ENCODE peak calls at places on chromosome 1, in seven cellular contexts. One of them, this sample, is unnamed.

GRCh38 chr1:110608247-110608646 is 2.1 kb upstream of the KCNA2 start:
- DNase-seq in adrenal gland: no peak
- DNase-seq in IMR-90: no peak
- DNase-seq in stomach: no peak
- DNase-seq in transverse colon: no peak
- DNase-seq in heart right ventricle: no peak
- DNase-seq in cardiac muscle cell: no peak
- DNase-seq in this sample: no peak

GRCh38 chr1:202286622-202287097 is 55.1 kb downstream of the UBE2T start:
- DNase-seq in adrenal gland: peak
- DNase-seq in IMR-90: peak
- DNase-seq in stomach: no peak
- DNase-seq in transverse colon: no peak
- DNase-seq in heart right ventricle: peak
- DNase-seq in cardiac muscle cell: peak
- DNase-seq in this sample: no peak

GRCh38 chr1:234955107-234955731 is 173.4 kb downstream of the TOMM20 start:
- DNase-seq in adrenal gland: no peak
- DNase-seq in IMR-90: peak
- DNase-seq in stomach: peak
- DNase-seq in transverse colon: peak
- DNase-seq in heart right ventricle: peak
- DNase-seq in cardiac muscle cell: no peak
- DNase-seq in this sample: peak

GRCh38 chr1:91727763-91728162 is 158.2 kb downstream of the TGFBR3 start:
- DNase-seq in adrenal gland: no peak
- DNase-seq in IMR-90: no peak
- DNase-seq in stomach: no peak
- DNase-seq in transverse colon: no peak
- DNase-seq in heart right ventricle: no peak
- DNase-seq in cardiac muscle cell: no peak
- DNase-seq in this sample: no peak

GRCh38 chr1:218676991-218677390 is 331.9 kb downstream of the TGFB2 start:
- DNase-seq in adrenal gland: no peak
- DNase-seq in IMR-90: no peak
- DNase-seq in stomach: no peak
- DNase-seq in transverse colon: no peak
- DNase-seq in heart right ventricle: no peak
- DNase-seq in cardiac muscle cell: no peak
- DNase-seq in this sample: no peak

GRCh38 chr1:154726443-154726842 is 118.5 kb upstream of the ADAR start:
- DNase-seq in adrenal gland: no peak
- DNase-seq in IMR-90: no peak
- DNase-seq in stomach: no peak
- DNase-seq in transverse colon: no peak
- DNase-seq in heart right ventricle: no peak
- DNase-seq in cardiac muscle cell: no peak
- DNase-seq in this sample: no peak

GRCh38 chr1:226625326-226625725 is 76.8 kb downstream of the STUM start:
- DNase-seq in adrenal gland: no peak
- DNase-seq in IMR-90: no peak
- DNase-seq in stomach: no peak
- DNase-seq in transverse colon: no peak
- DNase-seq in heart right ventricle: no peak
- DNase-seq in cardiac muscle cell: no peak
- DNase-seq in this sample: no peak

GRCh38 chr1:235009561-235010306 is 118.9 kb downstream of the TOMM20 start:
- DNase-seq in adrenal gland: peak
- DNase-seq in IMR-90: no peak
- DNase-seq in stomach: no peak
- DNase-seq in transverse colon: no peak
- DNase-seq in heart right ventricle: no peak
- DNase-seq in cardiac muscle cell: no peak
- DNase-seq in this sample: no peak

GRCh38 chr1:162660598-162660997 is 28.3 kb downstream of the DDR2 start:
- DNase-seq in adrenal gland: no peak
- DNase-seq in IMR-90: no peak
- DNase-seq in stomach: no peak
- DNase-seq in transverse colon: no peak
- DNase-seq in heart right ventricle: no peak
- DNase-seq in cardiac muscle cell: no peak
- DNase-seq in this sample: no peak

GRCh38 chr1:4500441-4500840 is 154.0 kb upstream of the AJAP1 start:
- DNase-seq in adrenal gland: no peak
- DNase-seq in IMR-90: no peak
- DNase-seq in stomach: no peak
- DNase-seq in transverse colon: no peak
- DNase-seq in heart right ventricle: no peak
- DNase-seq in cardiac muscle cell: no peak
- DNase-seq in this sample: no peak

GRCh38 chr1:219422811-219423598 is 189.9 kb downstream of the ZC3H11B start:
- DNase-seq in adrenal gland: no peak
- DNase-seq in IMR-90: peak
- DNase-seq in stomach: no peak
- DNase-seq in transverse colon: no peak
- DNase-seq in heart right ventricle: no peak
- DNase-seq in cardiac muscle cell: no peak
- DNase-seq in this sample: no peak

GRCh38 chr1:181479137-181479745 is 4.1 kb upstream of the CACNA1E start:
- DNase-seq in adrenal gland: peak
- DNase-seq in IMR-90: peak
- DNase-seq in stomach: peak
- DNase-seq in transverse colon: peak
- DNase-seq in heart right ventricle: peak
- DNase-seq in cardiac muscle cell: peak
- DNase-seq in this sample: peak

GRCh38 chr1:2163205-2163604 is 31.4 kb downstream of the FAAP20 start:
- DNase-seq in adrenal gland: no peak
- DNase-seq in IMR-90: no peak
- DNase-seq in stomach: no peak
- DNase-seq in transverse colon: no peak
- DNase-seq in heart right ventricle: no peak
- DNase-seq in cardiac muscle cell: peak
- DNase-seq in this sample: no peak

GRCh38 chr1:4518621-4519020 is 135.8 kb upstream of the AJAP1 start:
- DNase-seq in adrenal gland: no peak
- DNase-seq in IMR-90: no peak
- DNase-seq in stomach: no peak
- DNase-seq in transverse colon: no peak
- DNase-seq in heart right ventricle: no peak
- DNase-seq in cardiac muscle cell: no peak
- DNase-seq in this sample: no peak

GRCh38 chr1:89351622-89352311 is 12.1 kb upstream of the GBP6 start:
- DNase-seq in adrenal gland: no peak
- DNase-seq in IMR-90: no peak
- DNase-seq in stomach: no peak
- DNase-seq in transverse colon: no peak
- DNase-seq in heart right ventricle: no peak
- DNase-seq in cardiac muscle cell: no peak
- DNase-seq in this sample: no peak

GRCh38 chr1:185929759-185930158 is 195.6 kb downstream of the HMCN1 start:
- DNase-seq in adrenal gland: no peak
- DNase-seq in IMR-90: peak
- DNase-seq in stomach: no peak
- DNase-seq in transverse colon: no peak
- DNase-seq in heart right ventricle: no peak
- DNase-seq in cardiac muscle cell: no peak
- DNase-seq in this sample: no peak

GRCh38 chr1:51421961-51422360 is 91.6 kb upstream of the TTC39A start:
- DNase-seq in adrenal gland: no peak
- DNase-seq in IMR-90: peak
- DNase-seq in stomach: no peak
- DNase-seq in transverse colon: no peak
- DNase-seq in heart right ventricle: no peak
- DNase-seq in cardiac muscle cell: peak
- DNase-seq in this sample: no peak
- H3K27ac ChIP-seq in adrenal gland: no peak
- H3K27ac ChIP-seq in IMR-90: peak
- H3K27ac ChIP-seq in stomach: no peak
- H3K27ac ChIP-seq in transverse colon: no peak
- H3K27ac ChIP-seq in heart right ventricle: peak
- H3K27ac ChIP-seq in cardiac muscle cell: peak
- H3K27ac ChIP-seq in this sample: no peak

GRCh38 chr1:178379807-178380206 is 117.0 kb downstream of the CLEC20A start:
- DNase-seq in adrenal gland: no peak
- DNase-seq in IMR-90: no peak
- DNase-seq in stomach: no peak
- DNase-seq in transverse colon: no peak
- DNase-seq in heart right ventricle: no peak
- DNase-seq in cardiac muscle cell: no peak
- DNase-seq in this sample: no peak
- TF ChIP-seq CTCF in adrenal gland: no peak
- TF ChIP-seq CTCF in IMR-90: no peak
- TF ChIP-seq CTCF in stomach: no peak
- TF ChIP-seq CTCF in transverse colon: no peak
- TF ChIP-seq CTCF in heart right ventricle: no peak
- TF ChIP-seq CTCF in cardiac muscle cell: peak
- TF ChIP-seq CTCF in this sample: no peak

GRCh38 chr1:78005755-78006154 is 1.0 kb downstream of the DNAJB4 start:
- DNase-seq in adrenal gland: peak
- DNase-seq in IMR-90: peak
- DNase-seq in stomach: no peak
- DNase-seq in transverse colon: peak
- DNase-seq in heart right ventricle: no peak
- DNase-seq in cardiac muscle cell: peak
- DNase-seq in this sample: no peak

GRCh38 chr1:78005347-78005722 is 596 bp downstream of the DNAJB4 start:
- DNase-seq in adrenal gland: no peak
- DNase-seq in IMR-90: no peak
- DNase-seq in stomach: no peak
- DNase-seq in transverse colon: no peak
- DNase-seq in heart right ventricle: no peak
- DNase-seq in cardiac muscle cell: no peak
- DNase-seq in this sample: no peak

GRCh38 chr1:78004719-78005346 is at the start of gene DNAJB4:
- DNase-seq in adrenal gland: peak
- DNase-seq in IMR-90: peak
- DNase-seq in stomach: peak
- DNase-seq in transverse colon: peak
- DNase-seq in heart right ventricle: no peak
- DNase-seq in cardiac muscle cell: peak
- DNase-seq in this sample: no peak

GRCh38 chr1:78003070-78003751 is 1.5 kb upstream of the DNAJB4 start:
- DNase-seq in adrenal gland: no peak
- DNase-seq in IMR-90: no peak
- DNase-seq in stomach: no peak
- DNase-seq in transverse colon: no peak
- DNase-seq in heart right ventricle: no peak
- DNase-seq in cardiac muscle cell: no peak
- DNase-seq in this sample: no peak

GRCh38 chr1:78003882-78004718 is 639 bp upstream of the DNAJB4 start:
- DNase-seq in adrenal gland: peak
- DNase-seq in IMR-90: peak
- DNase-seq in stomach: peak
- DNase-seq in transverse colon: peak
- DNase-seq in heart right ventricle: peak
- DNase-seq in cardiac muscle cell: peak
- DNase-seq in this sample: peak
- H3K27ac ChIP-seq in adrenal gland: peak
- H3K27ac ChIP-seq in IMR-90: peak
- H3K27ac ChIP-seq in stomach: peak
- H3K27ac ChIP-seq in transverse colon: peak
- H3K27ac ChIP-seq in heart right ventricle: peak
- H3K27ac ChIP-seq in cardiac muscle cell: peak
- H3K27ac ChIP-seq in this sample: peak

GRCh38 chr1:161305872-161306519 is 3.8 kb downstream of the MPZ start:
- DNase-seq in adrenal gland: peak
- DNase-seq in IMR-90: peak
- DNase-seq in stomach: peak
- DNase-seq in transverse colon: peak
- DNase-seq in heart right ventricle: peak
- DNase-seq in cardiac muscle cell: peak
- DNase-seq in this sample: peak
- TF ChIP-seq CTCF in adrenal gland: no peak
- TF ChIP-seq CTCF in IMR-90: no peak
- TF ChIP-seq CTCF in stomach: no peak
- TF ChIP-seq CTCF in transverse colon: peak
- TF ChIP-seq CTCF in heart right ventricle: peak
- TF ChIP-seq CTCF in cardiac muscle cell: peak
- TF ChIP-seq CTCF in this sample: peak

GRCh38 chr1:198542632-198543031 is 2.2 kb upstream of the ATP6V1G3 start:
- DNase-seq in adrenal gland: no peak
- DNase-seq in IMR-90: no peak
- DNase-seq in stomach: no peak
- DNase-seq in transverse colon: no peak
- DNase-seq in heart right ventricle: no peak
- DNase-seq in cardiac muscle cell: peak
- DNase-seq in this sample: no peak

GRCh38 chr1:198545156-198545555 is 4.7 kb upstream of the ATP6V1G3 start:
- DNase-seq in adrenal gland: no peak
- DNase-seq in IMR-90: no peak
- DNase-seq in stomach: no peak
- DNase-seq in transverse colon: no peak
- DNase-seq in heart right ventricle: no peak
- DNase-seq in cardiac muscle cell: no peak
- DNase-seq in this sample: no peak

GRCh38 chr1:198544265-198544664 is 3.8 kb upstream of the ATP6V1G3 start:
- DNase-seq in adrenal gland: no peak
- DNase-seq in IMR-90: no peak
- DNase-seq in stomach: no peak
- DNase-seq in transverse colon: no peak
- DNase-seq in heart right ventricle: no peak
- DNase-seq in cardiac muscle cell: no peak
- DNase-seq in this sample: no peak

GRCh38 chr1:198541737-198542136 is 1.3 kb upstream of the ATP6V1G3 start:
- DNase-seq in adrenal gland: no peak
- DNase-seq in IMR-90: no peak
- DNase-seq in stomach: no peak
- DNase-seq in transverse colon: no peak
- DNase-seq in heart right ventricle: no peak
- DNase-seq in cardiac muscle cell: no peak
- DNase-seq in this sample: no peak

DNA sequence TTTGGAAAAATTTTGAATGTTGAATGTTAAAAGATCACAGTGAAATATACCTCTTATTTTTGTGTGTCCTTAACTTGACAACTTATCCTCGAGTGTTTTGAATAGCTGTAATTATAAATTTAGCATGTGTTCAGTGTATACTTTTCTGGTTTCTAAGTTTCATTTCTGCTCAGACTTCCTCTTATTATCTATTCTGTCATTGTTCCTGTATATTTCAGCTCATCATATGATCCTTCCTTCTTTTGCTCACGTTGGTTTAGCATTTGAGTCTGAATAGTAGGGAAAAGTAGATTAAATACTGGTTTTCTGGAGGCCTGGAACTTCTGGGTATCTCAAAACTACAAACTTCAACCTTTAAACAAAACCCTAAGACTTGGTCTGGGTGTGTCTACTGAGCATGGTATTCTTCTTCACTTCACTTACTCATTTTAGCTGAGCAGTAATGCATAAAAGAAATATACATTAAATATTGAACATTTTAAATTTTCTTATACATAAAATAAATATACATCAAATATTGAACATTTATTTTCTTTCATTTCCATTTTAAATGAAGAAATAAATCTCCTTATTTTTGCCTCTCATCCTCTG is 3.3 kb upstream of the ATP6V1G3 start:
- DNase-seq in adrenal gland: no peak
- DNase-seq in IMR-90: no peak
- DNase-seq in stomach: no peak
- DNase-seq in transverse colon: no peak
- DNase-seq in heart right ventricle: no peak
- DNase-seq in cardiac muscle cell: no peak
- DNase-seq in this sample: no peak
- H3K27ac ChIP-seq in adrenal gland: no peak
- H3K27ac ChIP-seq in IMR-90: no peak
- H3K27ac ChIP-seq in stomach: no peak
- H3K27ac ChIP-seq in transverse colon: no peak
- H3K27ac ChIP-seq in heart right ventricle: no peak
- H3K27ac ChIP-seq in cardiac muscle cell: no peak
- H3K27ac ChIP-seq in this sample: no peak